ENCODE peak calls at places on chromosomes 7 and 10, in eight cellular contexts. E is EH; Q is NCI-H1105; D is A549; M is NCI-H774; W is activated effector memory CD4-positive, alpha-beta T cell treated with anti-CD3 and anti-CD28 coated beads, Interleukin-2, amount 50 U/mL, for 16 hours; O is T-helper 17 cell; P is tibial artery. H is an unnamed sample.

GRCh38 chr7:92448185-92448747 is 984 bp downstream of the GATAD1 start:
- DNase-seq in O (peak), Q (peak), E (peak), W (peak), M (peak), D (peak), P (peak), H (peak)

GRCh38 chr7:27154901-27155815 is 1.3 kb downstream of the HOXA7 start:
- DNase-seq in D (no peak), M (no peak), Q (no peak), O (no peak), P (no peak), W (peak), E (no peak), H (no peak)

GRCh38 chr7:93016681-93017349 is 101.0 kb downstream of the SAMD9 start:
- DNase-seq in W (no peak), O (no peak), P (no peak), M (no peak), E (peak), D (no peak), Q (no peak), H (no peak)

GRCh38 chr10:92575961-92576360 is 2.1 kb upstream of the IDE start:
- DNase-seq in W (no peak), E (peak), Q (no peak), D (peak), M (no peak), P (no peak), O (no peak), H (no peak)

GRCh38 chr10:6537704-6538103 is 42.4 kb downstream of the PRKCQ start:
- DNase-seq in O (no peak), D (no peak), W (no peak), P (peak), E (no peak), Q (no peak), M (no peak), H (no peak)

GRCh38 chr7:64998865-64999164 is 7.7 kb downstream of the ERV3-1 start:
- DNase-seq in M (no peak), O (no peak), Q (no peak), P (no peak), D (no peak), W (no peak), E (no peak), H (no peak)

GRCh38 chr10:98967601-98968000 is 268.1 kb downstream of the HPSE2 start:
- DNase-seq in W (no peak), M (no peak), O (no peak), Q (no peak), P (no peak), D (no peak), E (peak), H (no peak)

GRCh38 chr10:12333382-12334185 is 15.8 kb upstream of the CAMK1D start:
- DNase-seq in W (peak), D (peak), O (peak), P (peak), Q (no peak), M (peak), E (peak), H (peak)

GRCh38 chr7:6279341-6279740 is 6.9 kb upstream of the CYTH3 start:
- DNase-seq in M (no peak), Q (no peak), W (no peak), P (no peak), E (no peak), D (no peak), O (no peak), H (no peak)

GRCh38 chr7:1144269-1144771 is 15.7 kb downstream of the ZFAND2A start:
- DNase-seq in P (no peak), D (peak), O (no peak), M (no peak), E (peak), Q (no peak), W (no peak), H (no peak)

GRCh38 chr7:104943502-104944343 is 70.3 kb upstream of the KMT2E start:
- DNase-seq in D (peak), W (peak), Q (peak), P (peak), O (peak), M (peak), E (no peak), H (no peak)

GRCh38 chr10:43961523-43962345 is 313.1 kb upstream of the ZNF32 start:
- DNase-seq in M (no peak), P (no peak), D (no peak), E (peak), W (peak), O (no peak), Q (no peak), H (no peak)

GRCh38 chr7:88522771-88523316 is 216.2 kb upstream of the STEAP4 start:
- DNase-seq in P (no peak), M (no peak), O (no peak), D (no peak), E (no peak), Q (no peak), W (no peak), H (no peak)

GRCh38 chr10:126777726-126778125 is 107.2 kb upstream of the C10orf90 start:
- DNase-seq in D (no peak), E (no peak), M (no peak), O (no peak), W (no peak), Q (no peak), P (no peak), H (no peak)

GRCh38 chr7:40883826-40884225 is 749.0 kb downstream of the SUGCT start:
- DNase-seq in D (no peak), E (peak), M (no peak), Q (no peak), W (no peak), O (no peak), P (no peak), H (no peak)

GRCh38 chr10:80541144-80541750 is 3.5 kb downstream of the SH2D4B start:
- DNase-seq in E (no peak), W (no peak), P (no peak), D (no peak), Q (no peak), M (no peak), O (no peak), H (no peak)